ENCODE peak calls at places on chromosomes 12 and 14, in seven cellular contexts. One of them, this sample, is unnamed.

GRCh38 chr12:109760930-109761630 is 47.5 kb downstream of the FAM222A start:
- DNase-seq in colonic mucosa: no peak
- DNase-seq in kidney epithelial cell: no peak
- DNase-seq in upper lobe of left lung: peak
- DNase-seq in AG04449: no peak
- DNase-seq in OCI-LY7: no peak
- DNase-seq in CD8-positive, alpha-beta memory T cell: no peak
- DNase-seq in this sample: no peak

GRCh38 chr12:98757455-98757854 is 112.4 kb downstream of the APAF1 start:
- DNase-seq in AG04449: no peak
- DNase-seq in CD8-positive, alpha-beta memory T cell: no peak
- DNase-seq in kidney epithelial cell: no peak
- DNase-seq in upper lobe of left lung: no peak
- DNase-seq in colonic mucosa: no peak
- DNase-seq in OCI-LY7: no peak
- DNase-seq in this sample: no peak

GRCh38 chr12:79098530-79098929 is 234.0 kb downstream of the SYT1 start:
- DNase-seq in OCI-LY7: no peak
- DNase-seq in colonic mucosa: no peak
- DNase-seq in kidney epithelial cell: no peak
- DNase-seq in AG04449: no peak
- DNase-seq in upper lobe of left lung: no peak
- DNase-seq in CD8-positive, alpha-beta memory T cell: no peak
- DNase-seq in this sample: peak

GRCh38 chr12:107917912-107918800 is 143.7 kb downstream of the ASCL4 start:
- DNase-seq in upper lobe of left lung: no peak
- DNase-seq in kidney epithelial cell: no peak
- DNase-seq in OCI-LY7: peak
- DNase-seq in CD8-positive, alpha-beta memory T cell: no peak
- DNase-seq in colonic mucosa: no peak
- DNase-seq in AG04449: no peak
- DNase-seq in this sample: peak

GRCh38 chr14:50675597-50675996 is 7.5 kb upstream of the SAV1 start:
- DNase-seq in colonic mucosa: no peak
- DNase-seq in OCI-LY7: no peak
- DNase-seq in AG04449: no peak
- DNase-seq in upper lobe of left lung: no peak
- DNase-seq in kidney epithelial cell: no peak
- DNase-seq in CD8-positive, alpha-beta memory T cell: no peak
- DNase-seq in this sample: no peak

GRCh38 chr12:72296389-72296788 is 24.2 kb downstream of the TRHDE start:
- DNase-seq in OCI-LY7: no peak
- DNase-seq in kidney epithelial cell: peak
- DNase-seq in CD8-positive, alpha-beta memory T cell: no peak
- DNase-seq in AG04449: no peak
- DNase-seq in upper lobe of left lung: no peak
- DNase-seq in colonic mucosa: no peak
- DNase-seq in this sample: peak

GRCh38 chr12:109291531-109292341 is 17.3 kb downstream of the FOXN4 start:
- DNase-seq in AG04449: no peak
- DNase-seq in upper lobe of left lung: no peak
- DNase-seq in kidney epithelial cell: peak
- DNase-seq in OCI-LY7: no peak
- DNase-seq in colonic mucosa: peak
- DNase-seq in CD8-positive, alpha-beta memory T cell: no peak
- DNase-seq in this sample: peak

GRCh38 chr12:47408171-47408871 is 297.5 kb downstream of the RPAP3 start:
- DNase-seq in upper lobe of left lung: peak
- DNase-seq in AG04449: no peak
- DNase-seq in CD8-positive, alpha-beta memory T cell: no peak
- DNase-seq in colonic mucosa: no peak
- DNase-seq in OCI-LY7: peak
- DNase-seq in kidney epithelial cell: no peak
- DNase-seq in this sample: no peak

GRCh38 chr12:132560421-132560830 is 50.0 kb downstream of the LRCOL1 start:
- DNase-seq in CD8-positive, alpha-beta memory T cell: no peak
- DNase-seq in AG04449: no peak
- DNase-seq in colonic mucosa: peak
- DNase-seq in OCI-LY7: peak
- DNase-seq in kidney epithelial cell: no peak
- DNase-seq in upper lobe of left lung: no peak
- DNase-seq in this sample: no peak

GRCh38 chr14:104640681-104641080 is 36.1 kb upstream of the TMEM179 start:
- DNase-seq in AG04449: no peak
- DNase-seq in upper lobe of left lung: no peak
- DNase-seq in colonic mucosa: no peak
- DNase-seq in kidney epithelial cell: no peak
- DNase-seq in CD8-positive, alpha-beta memory T cell: no peak
- DNase-seq in OCI-LY7: no peak
- DNase-seq in this sample: no peak

GRCh38 chr14:21096889-21097615 is 1.4 kb downstream of the ZNF219 start:
- DNase-seq in OCI-LY7: no peak
- DNase-seq in CD8-positive, alpha-beta memory T cell: no peak
- DNase-seq in colonic mucosa: no peak
- DNase-seq in kidney epithelial cell: no peak
- DNase-seq in upper lobe of left lung: no peak
- DNase-seq in AG04449: no peak
- DNase-seq in this sample: no peak

GRCh38 chr12:30827406-30828055 is 72.8 kb upstream of the CAPRIN2 start:
- DNase-seq in kidney epithelial cell: no peak
- DNase-seq in colonic mucosa: no peak
- DNase-seq in AG04449: no peak
- DNase-seq in OCI-LY7: no peak
- DNase-seq in upper lobe of left lung: no peak
- DNase-seq in CD8-positive, alpha-beta memory T cell: no peak
- DNase-seq in this sample: no peak

GRCh38 chr12:82470906-82471512 is 112.7 kb downstream of the METTL25 start:
- DNase-seq in OCI-LY7: no peak
- DNase-seq in kidney epithelial cell: no peak
- DNase-seq in CD8-positive, alpha-beta memory T cell: no peak
- DNase-seq in upper lobe of left lung: no peak
- DNase-seq in colonic mucosa: no peak
- DNase-seq in AG04449: no peak
- DNase-seq in this sample: peak

GRCh38 chr12:20212036-20212435 is 156.3 kb upstream of the PDE3A start:
- DNase-seq in OCI-LY7: no peak
- DNase-seq in kidney epithelial cell: no peak
- DNase-seq in CD8-positive, alpha-beta memory T cell: no peak
- DNase-seq in AG04449: no peak
- DNase-seq in upper lobe of left lung: no peak
- DNase-seq in colonic mucosa: no peak
- DNase-seq in this sample: peak

GRCh38 chr14:62709773-62710172 is 335.5 kb downstream of the KCNH5 start:
- DNase-seq in upper lobe of left lung: no peak
- DNase-seq in OCI-LY7: no peak
- DNase-seq in kidney epithelial cell: no peak
- DNase-seq in AG04449: no peak
- DNase-seq in colonic mucosa: no peak
- DNase-seq in CD8-positive, alpha-beta memory T cell: no peak
- DNase-seq in this sample: no peak

GRCh38 chr12:54521291-54522062 is 23.9 kb downstream of the NCKAP1L start:
- DNase-seq in upper lobe of left lung: no peak
- DNase-seq in CD8-positive, alpha-beta memory T cell: no peak
- DNase-seq in AG04449: no peak
- DNase-seq in colonic mucosa: no peak
- DNase-seq in kidney epithelial cell: no peak
- DNase-seq in OCI-LY7: no peak
- DNase-seq in this sample: no peak

GRCh38 chr12:132166093-132166492 is 21.8 kb downstream of the NOC4L start:
- DNase-seq in OCI-LY7: no peak
- DNase-seq in CD8-positive, alpha-beta memory T cell: no peak
- DNase-seq in kidney epithelial cell: no peak
- DNase-seq in AG04449: no peak
- DNase-seq in upper lobe of left lung: no peak
- DNase-seq in colonic mucosa: no peak
- DNase-seq in this sample: no peak

GRCh38 chr14:90111895-90112534 is 50.2 kb downstream of the KCNK13 start:
- DNase-seq in CD8-positive, alpha-beta memory T cell: no peak
- DNase-seq in OCI-LY7: no peak
- DNase-seq in AG04449: peak
- DNase-seq in colonic mucosa: no peak
- DNase-seq in upper lobe of left lung: no peak
- DNase-seq in kidney epithelial cell: peak
- DNase-seq in this sample: peak

GRCh38 chr14:89540009-89540829 is 123.2 kb upstream of the FOXN3 start:
- DNase-seq in AG04449: no peak
- DNase-seq in OCI-LY7: no peak
- DNase-seq in CD8-positive, alpha-beta memory T cell: no peak
- DNase-seq in upper lobe of left lung: no peak
- DNase-seq in kidney epithelial cell: no peak
- DNase-seq in colonic mucosa: no peak
- DNase-seq in this sample: peak

GRCh38 chr12:52913424-52913821 is 8.5 kb upstream of the KRT8 start:
- DNase-seq in upper lobe of left lung: no peak
- DNase-seq in OCI-LY7: no peak
- DNase-seq in AG04449: no peak
- DNase-seq in CD8-positive, alpha-beta memory T cell: no peak
- DNase-seq in colonic mucosa: peak
- DNase-seq in kidney epithelial cell: no peak
- DNase-seq in this sample: no peak

GRCh38 chr12:122064034-122064777 is 14.3 kb upstream of the MLXIP start:
- DNase-seq in CD8-positive, alpha-beta memory T cell: no peak
- DNase-seq in upper lobe of left lung: peak
- DNase-seq in AG04449: peak
- DNase-seq in colonic mucosa: peak
- DNase-seq in kidney epithelial cell: peak
- DNase-seq in OCI-LY7: peak
- DNase-seq in this sample: peak

GRCh38 chr12:79414252-79414651 is 276.5 kb downstream of the PAWR start:
- DNase-seq in kidney epithelial cell: no peak
- DNase-seq in upper lobe of left lung: no peak
- DNase-seq in AG04449: no peak
- DNase-seq in CD8-positive, alpha-beta memory T cell: no peak
- DNase-seq in OCI-LY7: no peak
- DNase-seq in colonic mucosa: peak
- DNase-seq in this sample: no peak

GRCh38 chr14:74018029-74018703 is 922 bp downstream of the ENTPD5 start:
- DNase-seq in colonic mucosa: no peak
- DNase-seq in upper lobe of left lung: no peak
- DNase-seq in CD8-positive, alpha-beta memory T cell: no peak
- DNase-seq in kidney epithelial cell: no peak
- DNase-seq in AG04449: peak
- DNase-seq in OCI-LY7: no peak
- DNase-seq in this sample: peak

DNA sequence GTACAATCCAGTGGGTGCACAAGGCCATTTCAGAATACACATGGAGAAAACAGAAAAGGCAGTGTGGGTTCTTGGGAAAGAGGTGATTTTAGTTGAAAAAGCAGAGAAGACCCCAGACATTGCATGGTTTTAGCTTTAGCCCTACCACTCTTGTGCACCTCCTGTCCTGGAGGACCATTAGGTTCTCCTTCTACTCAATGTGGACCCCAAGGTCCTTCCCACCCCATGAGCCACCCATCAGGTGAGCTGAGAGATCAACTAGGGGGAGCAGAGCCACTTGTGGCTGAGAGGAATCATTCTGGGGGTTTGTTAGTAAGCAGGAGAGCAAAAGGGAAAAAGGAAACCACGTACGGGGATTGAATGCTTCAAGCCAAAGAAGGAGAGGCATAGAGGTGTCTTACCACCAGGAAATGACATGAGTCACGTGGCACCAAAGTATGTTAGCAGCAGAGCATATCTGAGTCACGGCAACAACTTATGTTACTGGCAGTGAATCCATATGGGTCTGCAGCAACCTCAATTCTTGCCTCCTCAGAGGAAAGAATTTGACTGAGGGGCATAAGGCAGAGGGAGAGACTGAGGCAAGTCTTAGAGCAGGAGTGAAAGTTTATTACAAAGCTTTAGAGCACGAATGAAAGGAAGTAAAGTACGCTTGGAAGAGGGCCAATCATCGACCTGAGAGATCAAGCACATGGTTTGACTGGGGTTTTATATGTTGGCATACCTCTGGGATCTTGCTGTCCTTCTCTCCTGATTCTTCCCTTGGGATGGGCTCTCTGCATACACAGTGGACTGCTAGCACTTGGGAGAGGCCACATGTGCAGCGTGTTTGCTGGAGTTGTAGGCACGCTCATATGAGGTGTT is 73.9 kb downstream of the HSD17B6 start:
- DNase-seq in kidney epithelial cell: no peak
- DNase-seq in CD8-positive, alpha-beta memory T cell: no peak
- DNase-seq in upper lobe of left lung: peak
- DNase-seq in colonic mucosa: no peak
- DNase-seq in OCI-LY7: peak
- DNase-seq in AG04449: peak
- DNase-seq in this sample: peak
- H3K4me3 ChIP-seq in kidney epithelial cell: no peak
- H3K4me3 ChIP-seq in CD8-positive, alpha-beta memory T cell: peak
- H3K4me3 ChIP-seq in upper lobe of left lung: no peak
- H3K4me3 ChIP-seq in colonic mucosa: no peak
- H3K4me3 ChIP-seq in OCI-LY7: no peak
- H3K4me3 ChIP-seq in AG04449: no peak
- H3K4me3 ChIP-seq in this sample: no peak

GRCh38 chr14:49583629-49584028 is 2.6 kb downstream of the RPS29 start:
- DNase-seq in CD8-positive, alpha-beta memory T cell: no peak
- DNase-seq in upper lobe of left lung: no peak
- DNase-seq in colonic mucosa: no peak
- DNase-seq in OCI-LY7: no peak
- DNase-seq in kidney epithelial cell: no peak
- DNase-seq in AG04449: no peak
- DNase-seq in this sample: no peak
- H3K4me3 ChIP-seq in CD8-positive, alpha-beta memory T cell: no peak
- H3K4me3 ChIP-seq in upper lobe of left lung: peak
- H3K4me3 ChIP-seq in colonic mucosa: peak
- H3K4me3 ChIP-seq in OCI-LY7: peak
- H3K4me3 ChIP-seq in kidney epithelial cell: no peak
- H3K4me3 ChIP-seq in AG04449: no peak
- H3K4me3 ChIP-seq in this sample: peak

GRCh38 chr14:99479903-99480855 is 480 bp downstream of the SETD3 start:
- DNase-seq in AG04449: peak
- DNase-seq in CD8-positive, alpha-beta memory T cell: peak
- DNase-seq in colonic mucosa: peak
- DNase-seq in OCI-LY7: peak
- DNase-seq in upper lobe of left lung: peak
- DNase-seq in kidney epithelial cell: no peak
- DNase-seq in this sample: peak
- H3K4me3 ChIP-seq in AG04449: peak
- H3K4me3 ChIP-seq in CD8-positive, alpha-beta memory T cell: peak
- H3K4me3 ChIP-seq in colonic mucosa: peak
- H3K4me3 ChIP-seq in OCI-LY7: peak
- H3K4me3 ChIP-seq in upper lobe of left lung: peak
- H3K4me3 ChIP-seq in kidney epithelial cell: peak
- H3K4me3 ChIP-seq in this sample: peak

DNA sequence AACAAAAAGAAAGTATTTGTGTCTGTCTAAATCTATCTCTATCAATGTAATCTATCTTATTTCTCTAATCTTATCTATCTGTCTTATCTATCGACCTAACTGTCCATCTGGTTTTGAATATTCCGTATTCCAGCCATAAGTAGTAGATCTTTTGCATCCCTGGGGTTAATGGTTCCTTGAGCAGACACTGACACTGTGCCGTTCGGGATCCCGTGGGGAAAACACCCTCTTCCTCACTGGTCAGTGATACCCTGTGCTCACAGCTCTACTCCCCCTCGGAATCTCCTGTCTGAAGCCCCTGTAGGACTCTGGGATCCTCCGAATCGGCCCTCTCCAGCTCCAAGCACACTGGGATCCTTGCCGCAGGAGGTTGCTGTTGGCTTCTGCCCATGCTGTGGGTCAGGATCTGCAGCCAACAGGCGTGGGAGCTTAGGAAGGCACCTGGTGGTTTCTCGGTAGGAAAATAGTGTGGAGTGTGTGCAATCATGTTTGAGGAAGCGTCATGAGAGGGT is 19.0 kb downstream of the FBXL14 start:
- DNase-seq in kidney epithelial cell: no peak
- DNase-seq in CD8-positive, alpha-beta memory T cell: no peak
- DNase-seq in upper lobe of left lung: no peak
- DNase-seq in AG04449: no peak
- DNase-seq in colonic mucosa: peak
- DNase-seq in OCI-LY7: no peak
- DNase-seq in this sample: peak
- H3K4me3 ChIP-seq in kidney epithelial cell: no peak
- H3K4me3 ChIP-seq in CD8-positive, alpha-beta memory T cell: no peak
- H3K4me3 ChIP-seq in upper lobe of left lung: no peak
- H3K4me3 ChIP-seq in AG04449: no peak
- H3K4me3 ChIP-seq in colonic mucosa: no peak
- H3K4me3 ChIP-seq in OCI-LY7: no peak
- H3K4me3 ChIP-seq in this sample: no peak

This sample was measured in fibroblast of mammary gland.